ENCODE peak calls at places on chromosomes 4 and X, in six cellular contexts. One of them, this sample, is unnamed.

GRCh38 chr4:39324897-39325613 is 41.1 kb downstream of the RFC1 start:
- DNase-seq in EL: no peak
- DNase-seq in fibroblast of pulmonary artery: no peak
- DNase-seq in activated naive CD8-positive, alpha-beta T cell treated with anti-CD3 and anti-CD28 coated beads, Interleukin-2, amount 50 U/mL, for 24 hours: no peak
- DNase-seq in ELF-1: no peak
- DNase-seq in stimulated activated naive B cell treated with anti-CD40 and anti-IgM and Interleukin-4, amounts not matched to agents 10 μg/mL and 1 μg/mL and 100 μg/mL, for 72 hours: no peak
- DNase-seq in this sample: no peak

GRCh38 chr4:113625902-113626301 is 135.6 kb downstream of the CAMK2D start:
- DNase-seq in fibroblast of pulmonary artery: no peak
- DNase-seq in stimulated activated naive B cell treated with anti-CD40 and anti-IgM and Interleukin-4, amounts not matched to agents 10 μg/mL and 1 μg/mL and 100 μg/mL, for 72 hours: no peak
- DNase-seq in activated naive CD8-positive, alpha-beta T cell treated with anti-CD3 and anti-CD28 coated beads, Interleukin-2, amount 50 U/mL, for 24 hours: no peak
- DNase-seq in ELF-1: no peak
- DNase-seq in EL: no peak
- DNase-seq in this sample: no peak

GRCh38 chrX:17040711-17041110 is 94.3 kb downstream of the REPS2 start:
- DNase-seq in EL: no peak
- DNase-seq in ELF-1: no peak
- DNase-seq in fibroblast of pulmonary artery: no peak
- DNase-seq in stimulated activated naive B cell treated with anti-CD40 and anti-IgM and Interleukin-4, amounts not matched to agents 10 μg/mL and 1 μg/mL and 100 μg/mL, for 72 hours: no peak
- DNase-seq in activated naive CD8-positive, alpha-beta T cell treated with anti-CD3 and anti-CD28 coated beads, Interleukin-2, amount 50 U/mL, for 24 hours: no peak
- DNase-seq in this sample: no peak

GRCh38 chrX:22314692-22315091 is 42.0 kb downstream of the CBLL2 start:
- DNase-seq in EL: peak
- DNase-seq in fibroblast of pulmonary artery: peak
- DNase-seq in ELF-1: peak
- DNase-seq in activated naive CD8-positive, alpha-beta T cell treated with anti-CD3 and anti-CD28 coated beads, Interleukin-2, amount 50 U/mL, for 24 hours: no peak
- DNase-seq in stimulated activated naive B cell treated with anti-CD40 and anti-IgM and Interleukin-4, amounts not matched to agents 10 μg/mL and 1 μg/mL and 100 μg/mL, for 72 hours: no peak
- DNase-seq in this sample: no peak

GRCh38 chrX:68684291-68684918 is 36.9 kb downstream of the STARD8 start:
- DNase-seq in EL: peak
- DNase-seq in fibroblast of pulmonary artery: peak
- DNase-seq in activated naive CD8-positive, alpha-beta T cell treated with anti-CD3 and anti-CD28 coated beads, Interleukin-2, amount 50 U/mL, for 24 hours: peak
- DNase-seq in ELF-1: peak
- DNase-seq in stimulated activated naive B cell treated with anti-CD40 and anti-IgM and Interleukin-4, amounts not matched to agents 10 μg/mL and 1 μg/mL and 100 μg/mL, for 72 hours: no peak
- DNase-seq in this sample: no peak

GRCh38 chr4:73485596-73485995 is 4.1 kb downstream of the AFM start:
- DNase-seq in stimulated activated naive B cell treated with anti-CD40 and anti-IgM and Interleukin-4, amounts not matched to agents 10 μg/mL and 1 μg/mL and 100 μg/mL, for 72 hours: no peak
- DNase-seq in ELF-1: no peak
- DNase-seq in EL: no peak
- DNase-seq in activated naive CD8-positive, alpha-beta T cell treated with anti-CD3 and anti-CD28 coated beads, Interleukin-2, amount 50 U/mL, for 24 hours: no peak
- DNase-seq in fibroblast of pulmonary artery: no peak
- DNase-seq in this sample: no peak

GRCh38 chrX:48831136-48831908 is 4.1 kb downstream of the PCSK1N start:
- DNase-seq in ELF-1: peak
- DNase-seq in activated naive CD8-positive, alpha-beta T cell treated with anti-CD3 and anti-CD28 coated beads, Interleukin-2, amount 50 U/mL, for 24 hours: no peak
- DNase-seq in fibroblast of pulmonary artery: no peak
- DNase-seq in stimulated activated naive B cell treated with anti-CD40 and anti-IgM and Interleukin-4, amounts not matched to agents 10 μg/mL and 1 μg/mL and 100 μg/mL, for 72 hours: no peak
- DNase-seq in EL: no peak
- DNase-seq in this sample: no peak

GRCh38 chr4:138643827-138644226 is 371.8 kb upstream of the NOCT start:
- DNase-seq in EL: peak
- DNase-seq in ELF-1: no peak
- DNase-seq in fibroblast of pulmonary artery: no peak
- DNase-seq in stimulated activated naive B cell treated with anti-CD40 and anti-IgM and Interleukin-4, amounts not matched to agents 10 μg/mL and 1 μg/mL and 100 μg/mL, for 72 hours: no peak
- DNase-seq in activated naive CD8-positive, alpha-beta T cell treated with anti-CD3 and anti-CD28 coated beads, Interleukin-2, amount 50 U/mL, for 24 hours: no peak
- DNase-seq in this sample: no peak

GRCh38 chrX:48695524-48695875 is 1.0 kb upstream of the SUV39H1 start:
- DNase-seq in ELF-1: no peak
- DNase-seq in stimulated activated naive B cell treated with anti-CD40 and anti-IgM and Interleukin-4, amounts not matched to agents 10 μg/mL and 1 μg/mL and 100 μg/mL, for 72 hours: no peak
- DNase-seq in fibroblast of pulmonary artery: no peak
- DNase-seq in activated naive CD8-positive, alpha-beta T cell treated with anti-CD3 and anti-CD28 coated beads, Interleukin-2, amount 50 U/mL, for 24 hours: no peak
- DNase-seq in EL: peak
- DNase-seq in this sample: no peak

GRCh38 chr4:139401368-139401767 is 52.6 kb upstream of the RAB33B start:
- DNase-seq in ELF-1: no peak
- DNase-seq in activated naive CD8-positive, alpha-beta T cell treated with anti-CD3 and anti-CD28 coated beads, Interleukin-2, amount 50 U/mL, for 24 hours: no peak
- DNase-seq in EL: no peak
- DNase-seq in stimulated activated naive B cell treated with anti-CD40 and anti-IgM and Interleukin-4, amounts not matched to agents 10 μg/mL and 1 μg/mL and 100 μg/mL, for 72 hours: no peak
- DNase-seq in fibroblast of pulmonary artery: no peak
- DNase-seq in this sample: no peak